ENCODE peak calls at places on chromosomes 2 and 18, in eight cellular contexts. F, H, O, N, D, K, S and I are unnamed samples. For H3K27me3, the result is how much of the 10 kb centered on the place peaks cover.

GRCh38 chr2:231597014-231597611 is 4.4 kb downstream of the TEX44 start:
- DNase-seq in F (peak), H (no peak), O (peak), N (no peak), D (peak), K (no peak), S (no peak), I (no peak)

GRCh38 chr2:8458461-8459459 is 223.1 kb upstream of the ID2 start:
- DNase-seq in F (no peak), H (no peak), O (no peak), N (no peak), D (no peak), K (no peak), S (no peak), I (no peak)

GRCh38 chr2:29583104-29583503 is 338.3 kb downstream of the ALK start:
- DNase-seq in F (no peak), H (no peak), O (no peak), N (no peak), D (no peak), K (no peak), S (no peak), I (peak)

GRCh38 chr2:214386720-214387119 is 24.1 kb upstream of the VWC2L start:
- DNase-seq in F (no peak), H (no peak), O (no peak), N (no peak), D (no peak), K (no peak), S (no peak), I (no peak)

GRCh38 chr18:21897811-21898210 is 157.2 kb downstream of the MIB1 start:
- DNase-seq in F (no peak), H (peak), O (no peak), N (peak), D (no peak), K (peak), S (no peak), I (peak)

GRCh38 chr2:22907330-22907729 is 477.6 kb upstream of the KLHL29 start:
- DNase-seq in F (peak), H (no peak), O (no peak), N (no peak), D (no peak), K (no peak), S (no peak), I (no peak)

GRCh38 chr2:237294509-237294908 is 119.5 kb downstream of the COL6A3 start:
- DNase-seq in F (no peak), H (no peak), O (no peak), N (no peak), D (no peak), K (no peak), S (no peak), I (no peak)

GRCh38 chr2:41832218-41832617 is 215.6 kb upstream of the PKDCC start:
- DNase-seq in F (no peak), H (no peak), O (no peak), N (no peak), D (no peak), K (no peak), S (no peak), I (no peak)

GRCh38 chr2:65227035-65227470 is 578 bp upstream of the ACTR2 start:
- DNase-seq in F (no peak), H (no peak), O (peak), N (no peak), D (no peak), K (no peak), S (no peak), I (no peak)

GRCh38 chr2:236852977-236853374 is 232.7 kb upstream of the COPS8 start:
- DNase-seq in F (no peak), H (no peak), O (no peak), N (no peak), D (no peak), K (no peak), S (no peak), I (no peak)

GRCh38 chr2:45962522-45962921 is 311.0 kb downstream of the PRKCE start:
- DNase-seq in F (peak), H (no peak), O (peak), N (no peak), D (peak), K (no peak), S (no peak), I (peak)

GRCh38 chr2:201882353-201883095 is 76.2 kb downstream of the CDK15 start:
- DNase-seq in F (peak), H (no peak), O (no peak), N (peak), D (no peak), K (no peak), S (no peak), I (no peak)

GRCh38 chr2:163157891-163158511 is 319.4 kb upstream of the KCNH7 start:
- DNase-seq in F (no peak), H (no peak), O (no peak), N (no peak), D (no peak), K (no peak), S (no peak), I (no peak)

GRCh38 chr2:156702520-156702919 is 266.3 kb downstream of the GPD2 start:
- DNase-seq in F (no peak), H (no peak), O (no peak), N (no peak), D (no peak), K (no peak), S (no peak), I (no peak)

GRCh38 chr2:179768765-179769164 is 92.6 kb downstream of the ZNF385B start:
- DNase-seq in F (no peak), H (no peak), O (no peak), N (no peak), D (no peak), K (no peak), S (no peak), I (no peak)

GRCh38 chr18:58996131-58996632 is 131.5 kb downstream of the ZNF532 start:
- DNase-seq in F (peak), H (no peak), O (no peak), N (no peak), D (no peak), K (no peak), S (no peak), I (no peak)

GRCh38 chr18:35619468-35619867 is 37.9 kb downstream of the GALNT1 start:
- DNase-seq in F (peak), H (no peak), O (no peak), N (no peak), D (no peak), K (no peak), S (no peak), I (no peak)

GRCh38 chr2:26619649-26620605 is 21.2 kb downstream of the CIB4 start:
- DNase-seq in F (no peak), H (no peak), O (peak), N (peak), D (no peak), K (peak), S (no peak), I (no peak)

GRCh38 chr18:50594931-50595330 is 35.0 kb downstream of the MAPK4 start:
- DNase-seq in F (no peak), H (no peak), O (no peak), N (no peak), D (no peak), K (no peak), S (no peak), I (no peak)

GRCh38 chr2:75361486-75361885 is 162.2 kb upstream of the TACR1 start:
- DNase-seq in F (no peak), H (no peak), O (no peak), N (no peak), D (no peak), K (no peak), S (no peak), I (no peak)

GRCh38 chr2:219400562-219400961 is 12.8 kb upstream of the DNPEP start:
- DNase-seq in F (no peak), H (no peak), O (no peak), N (no peak), D (no peak), K (no peak), S (no peak), I (no peak)

GRCh38 chr2:145623136-145623535 is 1103.2 kb upstream of the ZEB2 start:
- DNase-seq in F (no peak), H (no peak), O (no peak), N (no peak), D (no peak), K (no peak), S (no peak), I (no peak)

GRCh38 chr2:155151472-155151871 is 453.0 kb downstream of the KCNJ3 start:
- DNase-seq in F (no peak), H (no peak), O (no peak), N (no peak), D (no peak), K (no peak), S (no peak), I (no peak)

GRCh38 chr2:155141418-155141817 is 442.9 kb downstream of the KCNJ3 start:
- DNase-seq in F (no peak), H (no peak), O (no peak), N (no peak), D (no peak), K (no peak), S (no peak), I (no peak)

GRCh38 chr2:155145758-155146229 is 447.3 kb downstream of the KCNJ3 start:
- DNase-seq in F (no peak), H (no peak), O (no peak), N (no peak), D (no peak), K (no peak), S (no peak), I (no peak)
- H3K27ac ChIP-seq in F (no peak), H (no peak), O (no peak), N (no peak), D (no peak), K (no peak), S (no peak), I (no peak)

DNA sequence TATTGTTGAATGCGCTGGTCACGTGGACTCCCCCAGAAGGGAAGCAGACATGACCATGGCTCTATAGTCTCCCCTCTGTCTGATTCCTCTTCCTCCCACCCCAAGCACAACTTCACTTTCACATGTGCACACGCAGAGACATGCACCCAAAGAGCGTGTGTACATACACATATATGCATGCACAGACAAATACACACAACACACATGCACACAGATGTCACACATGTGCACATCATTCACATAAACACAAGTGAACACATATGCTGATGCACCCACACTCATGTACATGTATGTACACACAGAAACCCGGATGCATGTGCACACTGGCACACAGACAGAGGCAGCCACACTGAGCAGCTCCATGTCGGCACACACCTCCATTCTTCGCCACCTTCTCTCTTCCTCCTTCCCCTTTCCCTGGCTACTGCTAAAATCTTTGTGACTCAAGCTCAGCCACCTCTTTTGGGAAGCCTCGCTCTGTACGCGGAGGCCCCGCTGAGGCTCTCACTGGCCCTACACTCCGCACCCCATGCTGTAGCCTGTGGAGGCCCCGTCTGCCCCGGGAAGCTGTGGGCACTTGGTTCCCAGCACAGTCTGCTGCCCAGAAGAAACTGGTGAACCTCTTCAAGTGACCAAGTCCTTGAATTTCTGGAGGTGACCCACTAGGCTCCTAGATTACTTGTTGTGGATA is 101.6 kb upstream of the TEX51 start:
- DNase-seq in F (no peak), H (no peak), O (peak), N (peak), D (no peak), K (peak), S (no peak), I (peak)
- H3K27me3 ChIP-seq in F (under half), H (under half), O (under half), N (under half), D (under half), K (under half), S (under half), I (under half)

DNA sequence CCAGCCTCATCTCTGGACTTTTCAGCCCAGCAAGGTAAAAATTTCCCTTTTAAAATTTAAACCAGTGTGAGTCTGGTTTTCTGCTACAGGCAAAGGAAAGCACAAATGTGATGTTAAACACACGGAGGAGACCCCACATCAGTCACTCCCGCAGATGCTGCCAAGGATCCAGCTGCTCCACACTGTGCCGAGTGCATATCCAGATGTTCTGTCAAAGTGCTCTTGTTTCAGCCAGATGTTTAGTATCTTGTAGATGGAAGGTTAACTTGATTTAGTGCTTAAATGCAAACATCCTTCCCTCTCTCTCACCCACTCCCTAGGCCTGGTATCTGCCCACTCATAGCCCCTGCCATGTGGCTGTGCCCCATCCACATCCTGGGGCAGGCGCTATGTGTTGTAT is 15.8 kb upstream of the ATOH8 start:
- DNase-seq in F (no peak), H (no peak), O (peak), N (no peak), D (no peak), K (no peak), S (no peak), I (no peak)
- H3K27ac ChIP-seq in F (no peak), H (no peak), O (peak), N (no peak), D (peak), K (no peak), S (no peak), I (peak)

DNA sequence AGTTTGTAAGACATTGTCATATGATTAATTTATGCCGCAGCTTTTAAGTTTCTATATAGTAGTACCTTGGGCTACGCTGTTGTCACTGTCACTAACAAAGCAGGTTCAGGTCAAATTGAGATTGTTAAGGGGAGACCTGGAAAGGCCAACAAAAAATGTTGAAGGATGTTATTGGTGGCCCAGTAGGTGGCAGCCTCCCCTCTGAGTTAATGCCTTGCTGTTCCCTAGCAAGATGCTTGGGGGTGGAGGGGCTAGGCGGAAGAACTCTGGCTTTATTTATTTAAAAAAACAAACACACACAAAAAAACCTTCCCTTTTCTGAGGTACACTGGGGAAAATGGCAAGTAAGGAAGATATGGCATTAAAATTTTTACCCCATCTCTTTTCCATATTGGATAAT is 128.3 kb upstream of the ATP5MC3 start:
- DNase-seq in F (peak), H (no peak), O (no peak), N (peak), D (no peak), K (peak), S (no peak), I (no peak)
- H3K27me3 ChIP-seq in F (under half), H (under half), O (under half), N (under half), D (under half), K (under half), S (under half), I (under half)

GRCh38 chr2:43001055-43001378 is 208.6 kb upstream of the HAAO start:
- DNase-seq in F (no peak), H (no peak), O (no peak), N (no peak), D (no peak), K (peak), S (no peak), I (no peak)
- H3K27ac ChIP-seq in F (no peak), H (no peak), O (no peak), N (no peak), D (no peak), K (no peak), S (no peak), I (peak)

GRCh38 chr2:176151199-176152099 is at the start of gene HOXD4:
- DNase-seq in F (no peak), H (no peak), O (no peak), N (no peak), D (no peak), K (peak), S (no peak), I (peak)
- H3K27me3 ChIP-seq in F (half or more), H (half or more), O (half or more), N (half or more), D (under half), K (half or more), S (under half), I (under half)